ENCODE peak calls at places on chromosomes 4 and X, in five cellular contexts. One of them, this sample, is unnamed.

GRCh38 chrX:123481908-123482873 is 250.7 kb downstream of the THOC2 start:
- DNase-seq in ecto neural progenitor cell: no peak
- DNase-seq in T-helper 1 cell: no peak
- DNase-seq in psoas muscle: no peak
- DNase-seq in lower lobe of right lung: no peak
- DNase-seq in this sample: no peak

GRCh38 chr4:172654482-172654881 is 514.1 kb upstream of the GALNT7 start:
- DNase-seq in ecto neural progenitor cell: no peak
- DNase-seq in T-helper 1 cell: no peak
- DNase-seq in psoas muscle: no peak
- DNase-seq in lower lobe of right lung: no peak
- DNase-seq in this sample: no peak

GRCh38 chrX:8520791-8521190 is 56.2 kb downstream of the VCX3B start:
- DNase-seq in T-helper 1 cell: no peak
- DNase-seq in ecto neural progenitor cell: no peak
- DNase-seq in psoas muscle: no peak
- DNase-seq in lower lobe of right lung: no peak
- DNase-seq in this sample: no peak

GRCh38 chr4:38868055-38868965 is 704 bp downstream of the FAM114A1 start:
- DNase-seq in psoas muscle: peak
- DNase-seq in T-helper 1 cell: no peak
- DNase-seq in ecto neural progenitor cell: peak
- DNase-seq in lower lobe of right lung: peak
- DNase-seq in this sample: no peak

GRCh38 chrX:15873566-15873965 is 19.0 kb upstream of the AP1S2 start:
- DNase-seq in T-helper 1 cell: no peak
- DNase-seq in ecto neural progenitor cell: no peak
- DNase-seq in psoas muscle: no peak
- DNase-seq in lower lobe of right lung: no peak
- DNase-seq in this sample: no peak

GRCh38 chr4:3202836-3203820 is 45.8 kb upstream of the MSANTD1 start:
- DNase-seq in ecto neural progenitor cell: no peak
- DNase-seq in lower lobe of right lung: no peak
- DNase-seq in psoas muscle: no peak
- DNase-seq in T-helper 1 cell: peak
- DNase-seq in this sample: no peak

GRCh38 chr4:88320780-88321373 is 36.5 kb upstream of the PPM1K start:
- DNase-seq in psoas muscle: no peak
- DNase-seq in T-helper 1 cell: no peak
- DNase-seq in lower lobe of right lung: peak
- DNase-seq in ecto neural progenitor cell: no peak
- DNase-seq in this sample: no peak

GRCh38 chrX:17494231-17494630 is 119.2 kb downstream of the NHS start:
- DNase-seq in ecto neural progenitor cell: no peak
- DNase-seq in psoas muscle: no peak
- DNase-seq in lower lobe of right lung: no peak
- DNase-seq in T-helper 1 cell: no peak
- DNase-seq in this sample: no peak

GRCh38 chrX:78838709-78839108 is 91.2 kb downstream of the LPAR4 start:
- DNase-seq in psoas muscle: no peak
- DNase-seq in lower lobe of right lung: no peak
- DNase-seq in T-helper 1 cell: no peak
- DNase-seq in ecto neural progenitor cell: no peak
- DNase-seq in this sample: no peak

GRCh38 chr4:86757468-86757867 is 91.7 kb downstream of the SLC10A6 start:
- DNase-seq in ecto neural progenitor cell: no peak
- DNase-seq in psoas muscle: no peak
- DNase-seq in lower lobe of right lung: no peak
- DNase-seq in T-helper 1 cell: no peak
- DNase-seq in this sample: no peak

GRCh38 chr4:165328708-165329107 is 1.2 kb downstream of the MSMO1 start:
- DNase-seq in psoas muscle: no peak
- DNase-seq in lower lobe of right lung: no peak
- DNase-seq in T-helper 1 cell: no peak
- DNase-seq in ecto neural progenitor cell: no peak
- DNase-seq in this sample: no peak

GRCh38 chr4:167934216-167934615 is 158.1 kb upstream of the ANXA10 start:
- DNase-seq in lower lobe of right lung: no peak
- DNase-seq in ecto neural progenitor cell: no peak
- DNase-seq in T-helper 1 cell: no peak
- DNase-seq in psoas muscle: no peak
- DNase-seq in this sample: no peak

GRCh38 chrX:123906557-123907316 is 46.9 kb downstream of the XIAP start:
- DNase-seq in T-helper 1 cell: no peak
- DNase-seq in ecto neural progenitor cell: no peak
- DNase-seq in lower lobe of right lung: no peak
- DNase-seq in psoas muscle: peak
- DNase-seq in this sample: no peak

GRCh38 chr4:6971536-6972374 is 62.1 kb downstream of the TBC1D14 start:
- DNase-seq in psoas muscle: no peak
- DNase-seq in T-helper 1 cell: no peak
- DNase-seq in ecto neural progenitor cell: no peak
- DNase-seq in lower lobe of right lung: no peak
- DNase-seq in this sample: no peak

GRCh38 chrX:154368630-154369452 is 5.6 kb downstream of the FLNA start:
- DNase-seq in T-helper 1 cell: peak
- DNase-seq in psoas muscle: peak
- DNase-seq in lower lobe of right lung: peak
- DNase-seq in ecto neural progenitor cell: no peak
- DNase-seq in this sample: peak

GRCh38 chrX:68462653-68463052 is 29.4 kb upstream of the OPHN1 start:
- DNase-seq in ecto neural progenitor cell: no peak
- DNase-seq in lower lobe of right lung: no peak
- DNase-seq in psoas muscle: no peak
- DNase-seq in T-helper 1 cell: no peak
- DNase-seq in this sample: no peak

GRCh38 chrX:148500428-148501120 is at the start of gene AFF2:
- DNase-seq in T-helper 1 cell: no peak
- DNase-seq in psoas muscle: peak
- DNase-seq in ecto neural progenitor cell: peak
- DNase-seq in lower lobe of right lung: peak
- DNase-seq in this sample: peak

GRCh38 chrX:73850124-73851013 is 287.4 kb downstream of the CHIC1 start:
- DNase-seq in T-helper 1 cell: no peak
- DNase-seq in psoas muscle: peak
- DNase-seq in lower lobe of right lung: no peak
- DNase-seq in ecto neural progenitor cell: no peak
- DNase-seq in this sample: no peak

GRCh38 chr4:71550220-71551190 is 211.7 kb downstream of the SLC4A4 start:
- DNase-seq in psoas muscle: no peak
- DNase-seq in T-helper 1 cell: no peak
- DNase-seq in ecto neural progenitor cell: no peak
- DNase-seq in lower lobe of right lung: no peak
- DNase-seq in this sample: no peak

GRCh38 chrX:386239-386767 is 404 bp downstream of the PPP2R3B start:
- DNase-seq in lower lobe of right lung: no peak
- DNase-seq in T-helper 1 cell: peak
- DNase-seq in ecto neural progenitor cell: peak
- DNase-seq in psoas muscle: no peak
- DNase-seq in this sample: no peak